ENCODE peak calls at places on chromosomes 3 and 15, in seven cellular contexts. One of them, this sample, is unnamed.

GRCh38 chr3:146166450-146167222 is 5.7 kb upstream of the PLOD2 start:
- DNase-seq in adrenal gland: peak; percentile 69
- DNase-seq in fibroblast of pulmonary artery: peak; percentile 83
- DNase-seq in K562: no peak
- DNase-seq in colonic mucosa: no peak
- DNase-seq in fibroblast of mammary gland: peak; percentile 97
- DNase-seq in CD8-positive, alpha-beta T cell: no peak
- DNase-seq in this sample: peak; percentile 97

GRCh38 chr3:81967362-81967761 is 205.9 kb upstream of the GBE1 start:
- DNase-seq in fibroblast of mammary gland: no peak
- DNase-seq in CD8-positive, alpha-beta T cell: no peak
- DNase-seq in adrenal gland: no peak
- DNase-seq in fibroblast of pulmonary artery: no peak
- DNase-seq in K562: no peak
- DNase-seq in colonic mucosa: no peak
- DNase-seq in this sample: peak; percentile 3

GRCh38 chr3:36874351-36874874 is 70.4 kb downstream of the TRANK1 start:
- DNase-seq in fibroblast of pulmonary artery: peak; percentile 7
- DNase-seq in CD8-positive, alpha-beta T cell: no peak
- DNase-seq in adrenal gland: no peak
- DNase-seq in fibroblast of mammary gland: no peak
- DNase-seq in K562: no peak
- DNase-seq in colonic mucosa: no peak
- DNase-seq in this sample: peak; percentile 1

GRCh38 chr3:103767635-103768034 is 1332.8 kb downstream of the ZPLD1 start:
- DNase-seq in fibroblast of mammary gland: no peak
- DNase-seq in CD8-positive, alpha-beta T cell: no peak
- DNase-seq in fibroblast of pulmonary artery: no peak
- DNase-seq in K562: no peak
- DNase-seq in colonic mucosa: no peak
- DNase-seq in adrenal gland: no peak
- DNase-seq in this sample: no peak

GRCh38 chr3:26712211-26713026 is 89.8 kb downstream of the LRRC3B start:
- DNase-seq in fibroblast of pulmonary artery: peak; percentile 23
- DNase-seq in K562: peak; percentile 25
- DNase-seq in CD8-positive, alpha-beta T cell: no peak
- DNase-seq in fibroblast of mammary gland: peak; percentile 30
- DNase-seq in colonic mucosa: no peak
- DNase-seq in adrenal gland: no peak
- DNase-seq in this sample: no peak

GRCh38 chr15:48896775-48897143 is 18.8 kb downstream of the EID1 start:
- DNase-seq in CD8-positive, alpha-beta T cell: no peak
- DNase-seq in colonic mucosa: no peak
- DNase-seq in adrenal gland: no peak
- DNase-seq in fibroblast of mammary gland: no peak
- DNase-seq in fibroblast of pulmonary artery: peak; percentile 6
- DNase-seq in K562: no peak
- DNase-seq in this sample: no peak

GRCh38 chr3:71429610-71429988 is 153.9 kb downstream of the FOXP1 start:
- DNase-seq in K562: no peak
- DNase-seq in fibroblast of pulmonary artery: no peak
- DNase-seq in colonic mucosa: no peak
- DNase-seq in adrenal gland: no peak
- DNase-seq in CD8-positive, alpha-beta T cell: no peak
- DNase-seq in fibroblast of mammary gland: no peak
- DNase-seq in this sample: no peak

GRCh38 chr15:66617137-66618090 is 51.6 kb upstream of the LCTL start:
- DNase-seq in fibroblast of mammary gland: peak; percentile 59
- DNase-seq in colonic mucosa: peak; percentile 76
- DNase-seq in K562: no peak
- DNase-seq in fibroblast of pulmonary artery: peak; percentile 88
- DNase-seq in adrenal gland: peak; percentile 47
- DNase-seq in CD8-positive, alpha-beta T cell: no peak
- DNase-seq in this sample: peak; percentile 50

GRCh38 chr15:74179101-74179841 is 5.8 kb downstream of the ISLR start:
- DNase-seq in fibroblast of mammary gland: peak; percentile 89
- DNase-seq in colonic mucosa: no peak
- DNase-seq in CD8-positive, alpha-beta T cell: no peak
- DNase-seq in adrenal gland: peak; percentile 90
- DNase-seq in K562: no peak
- DNase-seq in fibroblast of pulmonary artery: peak; percentile 92
- DNase-seq in this sample: peak; percentile 96

GRCh38 chr3:150252462-150252861 is 155.6 kb upstream of the TSC22D2 start:
- DNase-seq in CD8-positive, alpha-beta T cell: no peak
- DNase-seq in colonic mucosa: no peak
- DNase-seq in adrenal gland: no peak
- DNase-seq in K562: no peak
- DNase-seq in fibroblast of mammary gland: peak; percentile 72
- DNase-seq in fibroblast of pulmonary artery: peak; percentile 80
- DNase-seq in this sample: peak; percentile 85

GRCh38 chr3:157746391-157746790 is 243.2 kb upstream of the VEPH1 start:
- DNase-seq in adrenal gland: no peak
- DNase-seq in colonic mucosa: no peak
- DNase-seq in fibroblast of pulmonary artery: no peak
- DNase-seq in fibroblast of mammary gland: peak; percentile 33
- DNase-seq in CD8-positive, alpha-beta T cell: no peak
- DNase-seq in K562: no peak
- DNase-seq in this sample: peak; percentile 88

GRCh38 chr3:131072099-131072559 is 45.5 kb downstream of the NEK11 start:
- DNase-seq in fibroblast of mammary gland: peak; percentile 76
- DNase-seq in fibroblast of pulmonary artery: peak; percentile 67
- DNase-seq in K562: peak; percentile 57
- DNase-seq in CD8-positive, alpha-beta T cell: no peak
- DNase-seq in adrenal gland: no peak
- DNase-seq in colonic mucosa: no peak
- DNase-seq in this sample: peak; percentile 19

GRCh38 chr3:197297020-197297419 is 1.4 kb downstream of the DLG1 start:
- DNase-seq in fibroblast of mammary gland: no peak
- DNase-seq in adrenal gland: no peak
- DNase-seq in colonic mucosa: peak; percentile 39
- DNase-seq in fibroblast of pulmonary artery: no peak
- DNase-seq in K562: no peak
- DNase-seq in CD8-positive, alpha-beta T cell: no peak
- DNase-seq in this sample: no peak

GRCh38 chr15:74314897-74315438 is 52.5 kb downstream of the CYP11A1 start:
- DNase-seq in colonic mucosa: no peak
- DNase-seq in fibroblast of mammary gland: no peak
- DNase-seq in adrenal gland: no peak
- DNase-seq in CD8-positive, alpha-beta T cell: peak; percentile 75
- DNase-seq in K562: peak; percentile 54
- DNase-seq in fibroblast of pulmonary artery: no peak
- DNase-seq in this sample: no peak

GRCh38 chr3:160159346-160159745 is 65.9 kb upstream of the C3orf80 start:
- DNase-seq in CD8-positive, alpha-beta T cell: no peak
- DNase-seq in colonic mucosa: no peak
- DNase-seq in K562: no peak
- DNase-seq in adrenal gland: no peak
- DNase-seq in fibroblast of pulmonary artery: no peak
- DNase-seq in fibroblast of mammary gland: no peak
- DNase-seq in this sample: no peak

GRCh38 chr3:159941043-159941994 is 47.3 kb upstream of the IL12A start:
- DNase-seq in CD8-positive, alpha-beta T cell: no peak
- DNase-seq in fibroblast of mammary gland: peak; percentile 24
- DNase-seq in fibroblast of pulmonary artery: no peak
- DNase-seq in colonic mucosa: no peak
- DNase-seq in adrenal gland: no peak
- DNase-seq in K562: no peak
- DNase-seq in this sample: no peak

GRCh38 chr15:90432253-90432652 is 44.2 kb downstream of the IQGAP1 start:
- DNase-seq in adrenal gland: no peak
- DNase-seq in CD8-positive, alpha-beta T cell: no peak
- DNase-seq in K562: no peak
- DNase-seq in colonic mucosa: no peak
- DNase-seq in fibroblast of pulmonary artery: no peak
- DNase-seq in fibroblast of mammary gland: no peak
- DNase-seq in this sample: no peak

GRCh38 chr15:57220220-57220619 is 156.1 kb upstream of the CGNL1 start:
- DNase-seq in fibroblast of mammary gland: peak; percentile 92
- DNase-seq in fibroblast of pulmonary artery: peak; percentile 64
- DNase-seq in K562: no peak
- DNase-seq in adrenal gland: no peak
- DNase-seq in CD8-positive, alpha-beta T cell: no peak
- DNase-seq in colonic mucosa: no peak
- DNase-seq in this sample: peak; percentile 94

GRCh38 chr3:50340404-50341329 is at the start of gene RASSF1:
- DNase-seq in K562: peak; percentile 68
- DNase-seq in adrenal gland: peak; percentile 52
- DNase-seq in fibroblast of mammary gland: peak; percentile 66
- DNase-seq in fibroblast of pulmonary artery: peak; percentile 41
- DNase-seq in CD8-positive, alpha-beta T cell: peak; percentile 85
- DNase-seq in colonic mucosa: peak; percentile 86
- DNase-seq in this sample: peak; percentile 57

GRCh38 chr3:50339485-50340196 is 995 bp downstream of the RASSF1 start:
- DNase-seq in K562: no peak
- DNase-seq in colonic mucosa: peak; percentile 37
- DNase-seq in fibroblast of mammary gland: peak; percentile 65
- DNase-seq in adrenal gland: no peak
- DNase-seq in fibroblast of pulmonary artery: peak; percentile 41
- DNase-seq in CD8-positive, alpha-beta T cell: no peak
- DNase-seq in this sample: peak; percentile 70

GRCh38 chr3:50336452-50337174 is 4.0 kb downstream of the RASSF1 start:
- DNase-seq in CD8-positive, alpha-beta T cell: no peak
- DNase-seq in colonic mucosa: no peak
- DNase-seq in K562: no peak
- DNase-seq in fibroblast of pulmonary artery: no peak
- DNase-seq in adrenal gland: no peak
- DNase-seq in fibroblast of mammary gland: peak; percentile 46
- DNase-seq in this sample: peak; percentile 25

GRCh38 chr3:50337175-50337861 is 3.3 kb downstream of the RASSF1 start:
- DNase-seq in adrenal gland: peak; percentile 100
- DNase-seq in colonic mucosa: peak; percentile 100
- DNase-seq in CD8-positive, alpha-beta T cell: peak; percentile 93
- DNase-seq in fibroblast of pulmonary artery: peak; percentile 100
- DNase-seq in K562: peak; percentile 98
- DNase-seq in fibroblast of mammary gland: peak; percentile 99
- DNase-seq in this sample: peak; percentile 99

GRCh38 chr3:50338989-50339388 is 1.6 kb downstream of the RASSF1 start:
- DNase-seq in fibroblast of pulmonary artery: no peak
- DNase-seq in fibroblast of mammary gland: no peak
- DNase-seq in CD8-positive, alpha-beta T cell: no peak
- DNase-seq in K562: no peak
- DNase-seq in colonic mucosa: peak; percentile 21
- DNase-seq in adrenal gland: no peak
- DNase-seq in this sample: no peak
- H3K4me3 ChIP-seq in fibroblast of pulmonary artery: no peak overlapping the region
- H3K4me3 ChIP-seq in fibroblast of mammary gland: peak overlapping the region; percentile 79
- H3K4me3 ChIP-seq in CD8-positive, alpha-beta T cell: peak overlapping the region; percentile 98
- H3K4me3 ChIP-seq in K562: peak overlapping the region; percentile 96
- H3K4me3 ChIP-seq in colonic mucosa: no peak overlapping the region
- H3K4me3 ChIP-seq in adrenal gland: no peak overlapping the region
- H3K4me3 ChIP-seq in this sample: peak overlapping the region; percentile 26

GRCh38 chr3:48536787-48537186 is 19.8 kb downstream of the PFKFB4 start:
- DNase-seq in adrenal gland: no peak
- DNase-seq in CD8-positive, alpha-beta T cell: no peak
- DNase-seq in fibroblast of pulmonary artery: no peak
- DNase-seq in fibroblast of mammary gland: no peak
- DNase-seq in K562: no peak
- DNase-seq in colonic mucosa: no peak
- DNase-seq in this sample: no peak
- H3K4me3 ChIP-seq in adrenal gland: no peak overlapping the region
- H3K4me3 ChIP-seq in CD8-positive, alpha-beta T cell: no peak overlapping the region
- H3K4me3 ChIP-seq in fibroblast of pulmonary artery: no peak overlapping the region
- H3K4me3 ChIP-seq in fibroblast of mammary gland: no peak overlapping the region
- H3K4me3 ChIP-seq in K562: no peak overlapping the region
- H3K4me3 ChIP-seq in colonic mucosa: no peak overlapping the region
- H3K4me3 ChIP-seq in this sample: no peak overlapping the region

GRCh38 chr3:195173696-195174095 is 97.3 kb downstream of the XXYLT1 start:
- DNase-seq in fibroblast of mammary gland: no peak
- DNase-seq in adrenal gland: no peak
- DNase-seq in fibroblast of pulmonary artery: no peak
- DNase-seq in CD8-positive, alpha-beta T cell: no peak
- DNase-seq in colonic mucosa: no peak
- DNase-seq in K562: no peak
- DNase-seq in this sample: no peak

GRCh38 chr3:195171093-195171873 is 99.7 kb downstream of the XXYLT1 start:
- DNase-seq in fibroblast of pulmonary artery: no peak
- DNase-seq in K562: no peak
- DNase-seq in CD8-positive, alpha-beta T cell: no peak
- DNase-seq in adrenal gland: no peak
- DNase-seq in fibroblast of mammary gland: no peak
- DNase-seq in colonic mucosa: no peak
- DNase-seq in this sample: no peak

GRCh38 chr3:195172896-195173295 is 98.1 kb downstream of the XXYLT1 start:
- DNase-seq in CD8-positive, alpha-beta T cell: no peak
- DNase-seq in K562: no peak
- DNase-seq in colonic mucosa: no peak
- DNase-seq in fibroblast of pulmonary artery: no peak
- DNase-seq in adrenal gland: no peak
- DNase-seq in fibroblast of mammary gland: no peak
- DNase-seq in this sample: no peak

GRCh38 chr3:195170521-195170920 is 100.4 kb downstream of the XXYLT1 start:
- DNase-seq in fibroblast of mammary gland: no peak
- DNase-seq in adrenal gland: no peak
- DNase-seq in K562: no peak
- DNase-seq in CD8-positive, alpha-beta T cell: no peak
- DNase-seq in fibroblast of pulmonary artery: no peak
- DNase-seq in colonic mucosa: no peak
- DNase-seq in this sample: no peak

GRCh38 chr3:195172285-195172684 is 98.7 kb downstream of the XXYLT1 start:
- DNase-seq in colonic mucosa: no peak
- DNase-seq in fibroblast of mammary gland: peak; percentile 39
- DNase-seq in CD8-positive, alpha-beta T cell: no peak
- DNase-seq in adrenal gland: no peak
- DNase-seq in K562: no peak
- DNase-seq in fibroblast of pulmonary artery: no peak
- DNase-seq in this sample: no peak
- H3K4me3 ChIP-seq in colonic mucosa: no peak overlapping the region
- H3K4me3 ChIP-seq in fibroblast of mammary gland: no peak overlapping the region
- H3K4me3 ChIP-seq in CD8-positive, alpha-beta T cell: no peak overlapping the region
- H3K4me3 ChIP-seq in adrenal gland: no peak overlapping the region
- H3K4me3 ChIP-seq in K562: no peak overlapping the region
- H3K4me3 ChIP-seq in fibroblast of pulmonary artery: no peak overlapping the region
- H3K4me3 ChIP-seq in this sample: no peak overlapping the region

GRCh38 chr3:8738639-8739038 is 5.0 kb downstream of the CAV3 start:
- DNase-seq in K562: no peak
- DNase-seq in colonic mucosa: no peak
- DNase-seq in adrenal gland: no peak
- DNase-seq in CD8-positive, alpha-beta T cell: no peak
- DNase-seq in fibroblast of mammary gland: no peak
- DNase-seq in fibroblast of pulmonary artery: no peak
- DNase-seq in this sample: no peak

GRCh38 chr3:8739757-8740508 is 6.3 kb downstream of the CAV3 start:
- DNase-seq in fibroblast of pulmonary artery: peak; percentile 39
- DNase-seq in adrenal gland: no peak
- DNase-seq in fibroblast of mammary gland: peak; percentile 91
- DNase-seq in K562: no peak
- DNase-seq in CD8-positive, alpha-beta T cell: no peak
- DNase-seq in colonic mucosa: no peak
- DNase-seq in this sample: peak; percentile 66

GRCh38 chr3:8742921-8743605 is 9.5 kb downstream of the CAV3 start:
- DNase-seq in adrenal gland: no peak
- DNase-seq in K562: no peak
- DNase-seq in fibroblast of mammary gland: peak; percentile 92
- DNase-seq in fibroblast of pulmonary artery: peak; percentile 55
- DNase-seq in CD8-positive, alpha-beta T cell: no peak
- DNase-seq in colonic mucosa: no peak
- DNase-seq in this sample: peak; percentile 83

GRCh38 chr3:8743911-8744310 is 10.3 kb downstream of the CAV3 start:
- DNase-seq in CD8-positive, alpha-beta T cell: no peak
- DNase-seq in colonic mucosa: no peak
- DNase-seq in fibroblast of mammary gland: no peak
- DNase-seq in fibroblast of pulmonary artery: no peak
- DNase-seq in K562: no peak
- DNase-seq in adrenal gland: no peak
- DNase-seq in this sample: no peak

GRCh38 chr3:8741581-8742355 is 8.2 kb downstream of the CAV3 start:
- DNase-seq in K562: peak; percentile 78
- DNase-seq in adrenal gland: peak; percentile 49
- DNase-seq in fibroblast of pulmonary artery: peak; percentile 91
- DNase-seq in fibroblast of mammary gland: peak; percentile 87
- DNase-seq in CD8-positive, alpha-beta T cell: peak; percentile 7
- DNase-seq in colonic mucosa: no peak
- DNase-seq in this sample: peak; percentile 79
- H3K4me3 ChIP-seq in K562: no peak overlapping the region
- H3K4me3 ChIP-seq in adrenal gland: no peak overlapping the region
- H3K4me3 ChIP-seq in fibroblast of pulmonary artery: peak overlapping the region; percentile 17
- H3K4me3 ChIP-seq in fibroblast of mammary gland: no peak overlapping the region
- H3K4me3 ChIP-seq in CD8-positive, alpha-beta T cell: no peak overlapping the region
- H3K4me3 ChIP-seq in colonic mucosa: no peak overlapping the region
- H3K4me3 ChIP-seq in this sample: peak overlapping the region; percentile 17

This sample was measured in AG10803.